ENCODE peak calls at places on chromosomes 12 and 14, in eight cellular contexts. One of them, this sample, is unnamed.

GRCh38 chr12:120887253-120888043 is 16.7 kb downstream of the SPPL3 start:
- DNase-seq in NCI-H1092 treated with DMSO at 0.1 percent for 48 hours: no peak
- DNase-seq in Caki2: no peak
- DNase-seq in GM03348: no peak
- DNase-seq in fibroblast of mammary gland: no peak
- DNase-seq in AG08395: no peak
- DNase-seq in omental fat pad: no peak
- DNase-seq in hippocampal formation: no peak
- DNase-seq in this sample: no peak

GRCh38 chr14:50062438-50063039 is 53.8 kb downstream of the VCPKMT start:
- DNase-seq in NCI-H1092 treated with DMSO at 0.1 percent for 48 hours: no peak
- DNase-seq in Caki2: peak
- DNase-seq in GM03348: peak
- DNase-seq in fibroblast of mammary gland: peak
- DNase-seq in AG08395: peak
- DNase-seq in omental fat pad: no peak
- DNase-seq in hippocampal formation: no peak
- DNase-seq in this sample: peak

GRCh38 chr12:109827566-109828550 is 5.3 kb downstream of the TRPV4 start:
- DNase-seq in NCI-H1092 treated with DMSO at 0.1 percent for 48 hours: no peak
- DNase-seq in Caki2: no peak
- DNase-seq in GM03348: no peak
- DNase-seq in fibroblast of mammary gland: peak
- DNase-seq in AG08395: no peak
- DNase-seq in omental fat pad: no peak
- DNase-seq in hippocampal formation: peak
- DNase-seq in this sample: peak

GRCh38 chr12:123532808-123533649 is 490 bp downstream of the RILPL1 start:
- DNase-seq in NCI-H1092 treated with DMSO at 0.1 percent for 48 hours: no peak
- DNase-seq in Caki2: peak
- DNase-seq in GM03348: peak
- DNase-seq in fibroblast of mammary gland: peak
- DNase-seq in AG08395: peak
- DNase-seq in omental fat pad: no peak
- DNase-seq in hippocampal formation: no peak
- DNase-seq in this sample: no peak

GRCh38 chr14:52220924-52221802 is 46.3 kb upstream of the PTGDR start:
- DNase-seq in NCI-H1092 treated with DMSO at 0.1 percent for 48 hours: no peak
- DNase-seq in Caki2: no peak
- DNase-seq in GM03348: no peak
- DNase-seq in fibroblast of mammary gland: no peak
- DNase-seq in AG08395: no peak
- DNase-seq in omental fat pad: no peak
- DNase-seq in hippocampal formation: no peak
- DNase-seq in this sample: no peak

GRCh38 chr12:53828598-53828997 is 76.8 kb upstream of the CISTR start:
- DNase-seq in NCI-H1092 treated with DMSO at 0.1 percent for 48 hours: no peak
- DNase-seq in Caki2: no peak
- DNase-seq in GM03348: no peak
- DNase-seq in fibroblast of mammary gland: no peak
- DNase-seq in AG08395: no peak
- DNase-seq in omental fat pad: no peak
- DNase-seq in hippocampal formation: no peak
- DNase-seq in this sample: no peak

GRCh38 chr14:31717294-31718085 is 156.3 kb downstream of the NUBPL start:
- DNase-seq in NCI-H1092 treated with DMSO at 0.1 percent for 48 hours: no peak
- DNase-seq in Caki2: no peak
- DNase-seq in GM03348: no peak
- DNase-seq in fibroblast of mammary gland: peak
- DNase-seq in AG08395: peak
- DNase-seq in omental fat pad: no peak
- DNase-seq in hippocampal formation: no peak
- DNase-seq in this sample: no peak

GRCh38 chr12:92079054-92079385 is 66.6 kb downstream of the BTG1 start:
- DNase-seq in NCI-H1092 treated with DMSO at 0.1 percent for 48 hours: no peak
- DNase-seq in Caki2: peak
- DNase-seq in GM03348: no peak
- DNase-seq in fibroblast of mammary gland: peak
- DNase-seq in AG08395: peak
- DNase-seq in omental fat pad: no peak
- DNase-seq in hippocampal formation: no peak
- DNase-seq in this sample: no peak

GRCh38 chr12:27008070-27008469 is 6.1 kb downstream of the TM7SF3 start:
- DNase-seq in NCI-H1092 treated with DMSO at 0.1 percent for 48 hours: no peak
- DNase-seq in Caki2: no peak
- DNase-seq in GM03348: no peak
- DNase-seq in fibroblast of mammary gland: no peak
- DNase-seq in AG08395: no peak
- DNase-seq in omental fat pad: no peak
- DNase-seq in hippocampal formation: no peak
- DNase-seq in this sample: no peak

GRCh38 chr12:4112290-4112689 is 161.3 kb upstream of the CCND2 start:
- DNase-seq in NCI-H1092 treated with DMSO at 0.1 percent for 48 hours: no peak
- DNase-seq in Caki2: no peak
- DNase-seq in GM03348: no peak
- DNase-seq in fibroblast of mammary gland: no peak
- DNase-seq in AG08395: no peak
- DNase-seq in omental fat pad: no peak
- DNase-seq in hippocampal formation: no peak
- DNase-seq in this sample: no peak

GRCh38 chr12:810635-811415 is 58.4 kb downstream of the WNK1 start:
- DNase-seq in NCI-H1092 treated with DMSO at 0.1 percent for 48 hours: no peak
- DNase-seq in Caki2: no peak
- DNase-seq in GM03348: no peak
- DNase-seq in fibroblast of mammary gland: peak
- DNase-seq in AG08395: no peak
- DNase-seq in omental fat pad: no peak
- DNase-seq in hippocampal formation: no peak
- DNase-seq in this sample: no peak

GRCh38 chr14:105919458-105920150 is 393.2 kb downstream of the TMEM121 start:
- DNase-seq in NCI-H1092 treated with DMSO at 0.1 percent for 48 hours: no peak
- DNase-seq in Caki2: no peak
- DNase-seq in GM03348: no peak
- DNase-seq in fibroblast of mammary gland: no peak
- DNase-seq in AG08395: no peak
- DNase-seq in omental fat pad: no peak
- DNase-seq in hippocampal formation: no peak
- DNase-seq in this sample: peak

GRCh38 chr12:6067152-6067916 is 57.1 kb downstream of the VWF start:
- DNase-seq in NCI-H1092 treated with DMSO at 0.1 percent for 48 hours: no peak
- DNase-seq in Caki2: no peak
- DNase-seq in GM03348: no peak
- DNase-seq in fibroblast of mammary gland: peak
- DNase-seq in AG08395: peak
- DNase-seq in omental fat pad: no peak
- DNase-seq in hippocampal formation: no peak
- DNase-seq in this sample: no peak

GRCh38 chr12:63916561-63917476 is 72.3 kb downstream of the SRGAP1 start:
- DNase-seq in NCI-H1092 treated with DMSO at 0.1 percent for 48 hours: no peak
- DNase-seq in Caki2: peak
- DNase-seq in GM03348: no peak
- DNase-seq in fibroblast of mammary gland: peak
- DNase-seq in AG08395: peak
- DNase-seq in omental fat pad: no peak
- DNase-seq in hippocampal formation: no peak
- DNase-seq in this sample: no peak

GRCh38 chr14:24438198-24439095 is 4.1 kb downstream of the SDR39U1 start:
- DNase-seq in NCI-H1092 treated with DMSO at 0.1 percent for 48 hours: no peak
- DNase-seq in Caki2: no peak
- DNase-seq in GM03348: no peak
- DNase-seq in fibroblast of mammary gland: no peak
- DNase-seq in AG08395: no peak
- DNase-seq in omental fat pad: no peak
- DNase-seq in hippocampal formation: no peak
- DNase-seq in this sample: no peak

GRCh38 chr14:92726135-92726932 is 22.1 kb downstream of the LGMN start:
- DNase-seq in NCI-H1092 treated with DMSO at 0.1 percent for 48 hours: no peak
- DNase-seq in Caki2: peak
- DNase-seq in GM03348: peak
- DNase-seq in fibroblast of mammary gland: peak
- DNase-seq in AG08395: peak
- DNase-seq in omental fat pad: peak
- DNase-seq in hippocampal formation: no peak
- DNase-seq in this sample: peak

GRCh38 chr12:56763753-56764657 is 881 bp downstream of the HSD17B6 start:
- DNase-seq in NCI-H1092 treated with DMSO at 0.1 percent for 48 hours: no peak
- DNase-seq in Caki2: no peak
- DNase-seq in GM03348: peak
- DNase-seq in fibroblast of mammary gland: peak
- DNase-seq in AG08395: peak
- DNase-seq in omental fat pad: no peak
- DNase-seq in hippocampal formation: no peak
- DNase-seq in this sample: no peak

GRCh38 chr14:26255213-26255612 is 342.6 kb downstream of the NOVA1 start:
- DNase-seq in NCI-H1092 treated with DMSO at 0.1 percent for 48 hours: peak
- DNase-seq in Caki2: no peak
- DNase-seq in GM03348: peak
- DNase-seq in fibroblast of mammary gland: peak
- DNase-seq in AG08395: peak
- DNase-seq in omental fat pad: no peak
- DNase-seq in hippocampal formation: no peak
- DNase-seq in this sample: no peak

GRCh38 chr12:117068492-117068891 is 30.7 kb downstream of the TESC start:
- DNase-seq in NCI-H1092 treated with DMSO at 0.1 percent for 48 hours: no peak
- DNase-seq in Caki2: no peak
- DNase-seq in GM03348: no peak
- DNase-seq in fibroblast of mammary gland: no peak
- DNase-seq in AG08395: no peak
- DNase-seq in omental fat pad: no peak
- DNase-seq in hippocampal formation: no peak
- DNase-seq in this sample: peak

This sample was measured in CD14-positive monocyte.